ENCODE peak calls at places on chromosome 16, in four cellular contexts. B, X, V and F are unnamed samples.

GRCh38 chr16:8623634-8624033 is 2.1 kb downstream of the METTL22 start:
- DNase-seq in B (no peak), X (no peak), V (no peak), F (peak)

GRCh38 chr16:74601131-74601871 is 5.6 kb downstream of the GLG1 start:
- DNase-seq in B (no peak), X (no peak), V (no peak), F (no peak)

GRCh38 chr16:10180042-10180770 is 2.0 kb downstream of the GRIN2A start:
- DNase-seq in B (no peak), X (no peak), V (no peak), F (no peak)

GRCh38 chr16:86075839-86076440 is 177.0 kb downstream of the IRF8 start:
- DNase-seq in B (no peak), X (no peak), V (no peak), F (no peak)

GRCh38 chr16:2005646-2006045 is 4.0 kb downstream of the ZNF598 start:
- DNase-seq in B (no peak), X (peak), V (no peak), F (no peak)

GRCh38 chr16:74778646-74779045 is 4.0 kb upstream of the FA2H start:
- DNase-seq in B (no peak), X (no peak), V (no peak), F (no peak)

GRCh38 chr16:14501331-14502255 is 128.5 kb downstream of the PARN start:
- DNase-seq in B (peak), X (peak), V (peak), F (peak)

GRCh38 chr16:85029413-85029794 is 1.8 kb downstream of the KIAA0513 start:
- DNase-seq in B (peak), X (no peak), V (no peak), F (peak)

GRCh38 chr16:47358816-47359215 is 102.0 kb downstream of the ITFG1 start:
- DNase-seq in B (no peak), X (no peak), V (no peak), F (peak)

GRCh38 chr16:48081656-48082055 is 74.1 kb downstream of the ABCC12 start:
- DNase-seq in B (no peak), X (no peak), V (peak), F (peak)

GRCh38 chr16:80667258-80667560 is 126.4 kb downstream of the DYNLRB2 start:
- DNase-seq in B (no peak), X (no peak), V (no peak), F (no peak)

GRCh38 chr16:28166394-28167208 is 45.2 kb downstream of the XPO6 start:
- DNase-seq in B (no peak), X (no peak), V (no peak), F (no peak)

GRCh38 chr16:30054959-30055553 is 10.5 kb upstream of the ALDOA start:
- DNase-seq in B (no peak), X (no peak), V (no peak), F (peak)

GRCh38 chr16:84007946-84008345 is 34.6 kb downstream of the SLC38A8 start:
- DNase-seq in B (peak), X (no peak), V (no peak), F (no peak)

GRCh38 chr16:54424043-54424451 is 137.5 kb upstream of the IRX3 start:
- DNase-seq in B (no peak), X (no peak), V (no peak), F (no peak)

GRCh38 chr16:3510410-3510809 is 9.6 kb downstream of the CLUAP1 start:
- DNase-seq in B (peak), X (peak), V (no peak), F (no peak)

GRCh38 chr16:2082983-2083364 is 35.2 kb downstream of the TSC2 start:
- DNase-seq in B (no peak), X (peak), V (no peak), F (no peak)

GRCh38 chr16:85602831-85603755 is 10.0 kb upstream of the GSE1 start:
- DNase-seq in B (no peak), X (no peak), V (no peak), F (no peak)

GRCh38 chr16:87409153-87409552 is 17.0 kb downstream of the MAP1LC3B start:
- DNase-seq in B (peak), X (peak), V (no peak), F (no peak)

GRCh38 chr16:19559242-19559910 is 3.9 kb downstream of the VPS35L start:
- DNase-seq in B (no peak), X (no peak), V (peak), F (peak)

GRCh38 chr16:2910441-2910840 is 1.3 kb upstream of the FLYWCH1 start:
- DNase-seq in B (no peak), X (no peak), V (peak), F (no peak)

GRCh38 chr16:80577485-80578280 is 36.9 kb downstream of the DYNLRB2 start:
- DNase-seq in B (no peak), X (no peak), V (no peak), F (no peak)

GRCh38 chr16:73956592-73957495 is 339.8 kb upstream of the PSMD7 start:
- DNase-seq in B (peak), X (peak), V (peak), F (peak)

GRCh38 chr16:3774156-3774767 is 56.9 kb upstream of the TRAP1 start:
- DNase-seq in B (peak), X (peak), V (peak), F (peak)

GRCh38 chr16:69934044-69934443 is 17.1 kb upstream of the CLEC18A start:
- DNase-seq in B (no peak), X (peak), V (no peak), F (no peak)

GRCh38 chr16:27405546-27406451 is 3.8 kb downstream of the IL21R start:
- DNase-seq in B (no peak), X (no peak), V (peak), F (no peak)

GRCh38 chr16:78742501-78743283 is 643.2 kb downstream of the WWOX start:
- DNase-seq in B (peak), X (no peak), V (no peak), F (peak)

GRCh38 chr16:49458221-49458620 is 84.6 kb downstream of the C16orf78 start:
- DNase-seq in B (no peak), X (no peak), V (no peak), F (no peak)

GRCh38 chr16:30397056-30397455 is 1.8 kb downstream of the ZNF48 start:
- DNase-seq in B (no peak), X (no peak), V (no peak), F (no peak)

GRCh38 chr16:29858149-29858899 is 4.7 kb downstream of the CDIPT start:
- DNase-seq in B (no peak), X (no peak), V (no peak), F (no peak)

GRCh38 chr16:26196806-26197205 is 505.0 kb downstream of the HS3ST4 start:
- DNase-seq in B (no peak), X (no peak), V (no peak), F (no peak)

GRCh38 chr16:88634994-88635670 is 3.2 kb upstream of the IL17C start:
- DNase-seq in B (no peak), X (no peak), V (no peak), F (peak)
- H3K4me3 ChIP-seq in B (no peak), X (no peak), V (peak), F (peak)

GRCh38 chr16:67844441-67844840 is 2.3 kb upstream of the NUTF2 start:
- DNase-seq in B (no peak), X (no peak), V (peak), F (peak)
- H3K4me3 ChIP-seq in B (no peak), X (no peak), V (no peak), F (peak)

GRCh38 chr16:527015-527903 is at the start of gene CAPN15:
- DNase-seq in B (peak), X (peak), V (peak), F (peak)

GRCh38 chr16:531494-532125 is 4.1 kb downstream of the CAPN15 start:
- DNase-seq in B (no peak), X (no peak), V (no peak), F (no peak)

GRCh38 chr16:529012-529575 is 1.6 kb downstream of the CAPN15 start:
- DNase-seq in B (no peak), X (no peak), V (no peak), F (no peak)

GRCh38 chr16:528111-529011 is 849 bp downstream of the CAPN15 start:
- DNase-seq in B (peak), X (peak), V (peak), F (peak)

GRCh38 chr16:530111-530817 is 2.8 kb downstream of the CAPN15 start:
- DNase-seq in B (no peak), X (peak), V (no peak), F (no peak)
- H3K4me3 ChIP-seq in B (no peak), X (no peak), V (no peak), F (no peak)

DNA sequence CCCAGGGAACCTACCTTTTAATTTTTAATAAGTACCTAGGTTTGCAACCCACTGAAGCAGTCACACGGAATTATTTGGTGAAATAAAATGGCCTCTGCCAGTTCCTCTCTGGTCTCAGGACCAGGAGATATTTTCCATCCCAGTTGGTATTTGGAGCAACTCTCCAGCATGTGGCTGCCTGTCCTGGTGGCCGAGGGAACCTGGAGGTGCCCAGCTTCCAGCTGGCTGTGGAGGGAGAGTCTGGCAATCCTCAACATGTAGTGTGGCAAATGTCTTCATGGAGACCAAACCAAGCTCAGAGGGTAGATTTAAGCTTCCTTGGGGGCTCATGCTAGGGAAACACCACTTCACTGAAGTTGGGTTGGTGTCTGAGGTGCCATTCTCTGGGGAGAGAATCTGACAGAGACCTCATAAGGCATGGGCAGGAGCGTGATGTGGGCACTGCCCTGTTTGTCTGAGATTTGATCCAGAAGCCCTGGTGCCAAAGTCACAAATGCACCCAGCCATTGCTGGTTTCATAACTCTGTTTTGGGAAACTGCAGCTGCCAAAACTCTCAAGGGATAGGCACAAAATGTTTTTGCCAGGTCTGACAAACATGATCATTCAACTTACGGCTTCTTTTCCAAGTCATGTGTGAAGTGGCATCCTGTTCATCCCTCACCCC is 2.8 kb downstream of the MT1X start:
- DNase-seq in B (no peak), X (no peak), V (no peak), F (no peak)
- H3K4me3 ChIP-seq in B (no peak), X (no peak), V (no peak), F (no peak)

GRCh38 chr16:11800385-11800718 is 3.3 kb upstream of the ZC3H7A start:
- DNase-seq in B (no peak), X (no peak), V (no peak), F (peak)
- H3K4me3 ChIP-seq in B (no peak), X (no peak), V (no peak), F (peak)

GRCh38 chr16:23072084-23072599 is 77.1 kb downstream of the USP31 start:
- DNase-seq in B (peak), X (peak), V (peak), F (peak)
- H3K4me3 ChIP-seq in B (no peak), X (no peak), V (peak), F (no peak)

DNA sequence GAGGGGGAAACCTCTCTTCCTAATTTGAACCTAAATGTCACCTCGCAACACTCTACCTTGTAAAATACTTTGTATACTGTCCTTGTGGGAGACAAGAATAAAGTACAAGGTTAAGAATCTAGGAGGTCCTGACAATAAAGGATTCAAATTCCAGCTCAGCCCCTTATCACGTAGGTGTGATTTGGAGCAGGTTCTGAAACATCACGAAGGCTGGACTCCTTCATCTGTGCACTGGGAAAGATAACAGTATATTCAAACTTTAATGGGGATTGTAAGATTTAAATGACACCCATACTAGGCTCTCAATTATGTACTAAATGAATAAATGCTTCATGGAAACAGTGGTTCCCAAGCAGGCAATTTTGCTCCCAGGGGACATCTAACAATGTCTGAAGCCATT is 2.1 kb downstream of the TXNDC11 start:
- DNase-seq in B (no peak), X (no peak), V (no peak), F (no peak)
- H3K4me3 ChIP-seq in B (no peak), X (peak), V (peak), F (peak)

GRCh38 chr16:82055117-82055516 is 20.1 kb downstream of the HSD17B2 start:
- DNase-seq in B (no peak), X (no peak), V (no peak), F (no peak)
- H3K4me3 ChIP-seq in B (no peak), X (no peak), V (no peak), F (no peak)

GRCh38 chr16:68590201-68590994 is 51.3 kb downstream of the ZFP90 start:
- DNase-seq in B (peak), X (peak), V (peak), F (peak)
- H3K4me3 ChIP-seq in B (no peak), X (no peak), V (no peak), F (no peak)